ENCODE peak calls at places on chromosomes 7 and 10, in five cellular contexts. Z is transverse colon, H is B cell, M is NCI-H460, C is T follicular helper cell. F is an unnamed sample.

GRCh38 chr7:73433924-73434700 is 534 bp downstream of the FZD9 start:
- DNase-seq in H (peak), Z (no peak), C (no peak), M (no peak), F (no peak)

GRCh38 chr10:78173360-78174020 is 139.8 kb downstream of the RPS24 start:
- DNase-seq in H (no peak), Z (no peak), C (no peak), M (no peak), F (no peak)

GRCh38 chr7:43636093-43636492 is 53.2 kb downstream of the STK17A start:
- DNase-seq in C (no peak), Z (no peak), M (no peak), H (no peak), F (no peak)

GRCh38 chr7:107078517-107078966 is 34.0 kb downstream of the PRKAR2B start:
- DNase-seq in Z (no peak), C (no peak), H (no peak), M (no peak), F (no peak)

GRCh38 chr7:13044309-13044708 is 356.9 kb downstream of the ARL4A start:
- DNase-seq in H (no peak), C (no peak), M (no peak), Z (no peak), F (no peak)

GRCh38 chr7:133484135-133484534 is 231.3 kb downstream of the EXOC4 start:
- DNase-seq in C (no peak), M (no peak), Z (no peak), H (no peak), F (peak)

GRCh38 chr10:44398747-44399477 is 14.0 kb upstream of the CXCL12 start:
- DNase-seq in Z (no peak), M (no peak), C (no peak), H (no peak), F (no peak)

GRCh38 chr10:27584302-27584701 is 80.2 kb downstream of the RAB18 start:
- DNase-seq in M (no peak), H (no peak), C (no peak), Z (no peak), F (no peak)

GRCh38 chr7:82175319-82175718 is 268.3 kb downstream of the CACNA2D1 start:
- DNase-seq in Z (no peak), C (no peak), H (no peak), M (no peak), F (no peak)